ENCODE peak calls at places on chromosome 17, in seven cellular contexts. Q is esophagus squamous epithelium, X is heart left ventricle, W is fibroblast of the aortic adventitia, N is prostate gland, J is body of pancreas, V is mesendoderm. Y is an unnamed sample.

GRCh38 chr17:67289174-67289876 is 44.3 kb upstream of the HELZ start:
- DNase-seq in Q (no peak), X (peak), W (peak), N (peak), J (peak), V (no peak), Y (peak)

GRCh38 chr17:81831563-81831956 is 1.5 kb downstream of the MCRIP1 start:
- DNase-seq in Q (no peak), X (no peak), W (no peak), N (no peak), J (no peak), V (no peak), Y (no peak)

GRCh38 chr17:4742629-4743028 is 2.9 kb upstream of the CXCL16 start:
- DNase-seq in Q (no peak), X (no peak), W (peak), N (peak), J (no peak), V (no peak), Y (no peak)

GRCh38 chr17:68684860-68685493 is 83.8 kb upstream of the FAM20A start:
- DNase-seq in Q (no peak), X (no peak), W (peak), N (no peak), J (no peak), V (no peak), Y (no peak)

GRCh38 chr17:73750975-73751374 is 106.7 kb upstream of the SDK2 start:
- DNase-seq in Q (no peak), X (no peak), W (no peak), N (no peak), J (peak), V (peak), Y (no peak)

GRCh38 chr17:50540485-50541401 is 6.2 kb upstream of the SPATA20 start:
- DNase-seq in Q (no peak), X (no peak), W (no peak), N (no peak), J (no peak), V (no peak), Y (no peak)

GRCh38 chr17:31296156-31296555 is 883 bp downstream of the OMG start:
- DNase-seq in Q (no peak), X (no peak), W (no peak), N (no peak), J (no peak), V (no peak), Y (no peak)

GRCh38 chr17:36869856-36870617 is 67.2 kb upstream of the LHX1 start:
- DNase-seq in Q (no peak), X (no peak), W (peak), N (no peak), J (no peak), V (peak), Y (no peak)

GRCh38 chr17:61728297-61728836 is 135.0 kb downstream of the BRIP1 start:
- DNase-seq in Q (no peak), X (no peak), W (no peak), N (no peak), J (no peak), V (no peak), Y (no peak)

GRCh38 chr17:10149573-10150399 is 48.6 kb downstream of the GAS7 start:
- DNase-seq in Q (no peak), X (no peak), W (peak), N (no peak), J (no peak), V (peak), Y (peak)

GRCh38 chr17:70394430-70394829 is 225.1 kb downstream of the KCNJ2 start:
- DNase-seq in Q (no peak), X (no peak), W (no peak), N (no peak), J (no peak), V (no peak), Y (no peak)

GRCh38 chr17:79695293-79696158 is 35.2 kb upstream of the ENPP7 start:
- DNase-seq in Q (no peak), X (peak), W (peak), N (peak), J (no peak), V (no peak), Y (no peak)

GRCh38 chr17:44940321-44940720 is 7.3 kb downstream of the KIF18B start:
- DNase-seq in Q (no peak), X (no peak), W (peak), N (no peak), J (no peak), V (peak), Y (no peak)

GRCh38 chr17:17026163-17026562 is 16.1 kb upstream of the MPRIP start:
- DNase-seq in Q (no peak), X (no peak), W (no peak), N (no peak), J (no peak), V (no peak), Y (no peak)

GRCh38 chr17:19342611-19343255 is 19.8 kb downstream of the B9D1 start:
- DNase-seq in Q (no peak), X (no peak), W (no peak), N (no peak), J (no peak), V (no peak), Y (no peak)

DNA sequence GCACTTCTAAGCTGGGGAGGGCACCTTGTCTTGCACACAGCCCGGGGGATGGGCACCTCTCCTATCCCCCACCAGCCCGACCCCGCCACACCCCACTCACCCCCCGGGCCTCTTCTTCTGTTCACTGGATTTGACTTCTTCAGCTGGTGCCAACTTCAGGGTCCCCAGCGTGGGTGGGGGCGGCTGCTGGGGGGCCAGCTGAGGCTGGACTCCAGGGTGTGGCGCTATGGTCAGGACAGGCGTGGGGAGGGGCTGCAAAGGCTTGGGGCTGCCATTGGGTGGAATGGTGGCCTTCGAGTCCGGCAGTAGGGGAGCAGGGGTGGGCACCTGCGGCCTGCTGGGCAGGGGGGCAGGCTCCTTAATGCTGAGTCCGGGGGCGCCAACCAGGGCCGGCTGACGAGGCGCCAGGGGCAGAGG is 6.1 kb downstream of the MNT start:
- DNase-seq in Q (no peak), X (no peak), W (no peak), N (no peak), J (no peak), V (no peak), Y (no peak)
- H3K4me3 ChIP-seq in Q (peak), X (no peak), W (no peak), N (no peak), J (no peak), V (no peak), Y (no peak)

GRCh38 chr17:3534881-3535252 is 22.7 kb downstream of the TRPV3 start:
- DNase-seq in Q (no peak), X (no peak), W (peak), N (no peak), J (no peak), V (peak), Y (peak)
- H3K4me3 ChIP-seq in Q (no peak), X (no peak), W (peak), N (no peak), J (no peak), V (no peak), Y (no peak)

GRCh38 chr17:40480501-40481003 is 20.9 kb downstream of the TNS4 start:
- DNase-seq in Q (no peak), X (no peak), W (peak), N (no peak), J (no peak), V (peak), Y (no peak)
- H3K4me3 ChIP-seq in Q (no peak), X (no peak), W (no peak), N (no peak), J (no peak), V (no peak), Y (no peak)

DNA sequence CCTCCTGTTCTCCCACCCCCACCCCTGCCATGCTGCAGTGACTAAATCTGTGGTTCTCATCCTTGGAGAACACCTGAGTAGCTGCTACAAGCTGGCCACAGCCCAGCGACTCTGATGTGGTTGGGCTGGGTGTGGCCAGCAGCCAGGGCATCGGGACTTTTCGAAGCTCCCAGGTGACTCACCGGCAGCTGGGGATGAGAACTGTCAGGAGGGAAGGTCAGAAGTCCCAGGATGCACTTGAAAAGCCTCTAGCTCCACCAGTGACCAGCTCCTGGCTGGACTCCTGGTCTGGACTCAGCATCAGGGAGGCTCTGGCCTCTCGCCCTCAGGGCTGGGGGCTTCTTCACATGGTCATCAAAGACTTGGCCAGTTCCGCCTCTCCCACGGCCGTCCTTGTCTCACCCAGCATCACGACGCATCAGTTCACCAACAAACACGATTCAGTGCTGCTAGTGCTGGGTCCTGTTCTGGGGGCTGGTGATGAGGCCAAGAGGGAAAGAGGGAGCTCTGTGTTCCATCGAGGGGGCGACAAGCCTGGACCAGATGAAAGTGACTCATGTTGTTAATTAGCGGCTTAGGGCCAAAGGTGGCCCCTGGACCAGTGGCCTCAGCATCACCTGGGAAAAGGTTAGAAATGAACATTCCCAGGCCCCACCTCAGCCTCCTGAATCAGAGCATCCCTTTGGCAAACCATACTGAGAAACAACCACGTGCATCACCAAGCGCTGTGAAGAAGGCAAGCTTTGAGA is 3.9 kb upstream of the C17orf99 start:
- DNase-seq in Q (no peak), X (no peak), W (peak), N (peak), J (peak), V (peak), Y (no peak)
- H3K4me3 ChIP-seq in Q (no peak), X (no peak), W (no peak), N (no peak), J (no peak), V (no peak), Y (no peak)

GRCh38 chr17:40065041-40065770 is 2.4 kb downstream of the THRA start:
- DNase-seq in Q (no peak), X (no peak), W (peak), N (no peak), J (no peak), V (no peak), Y (no peak)
- H3K4me3 ChIP-seq in Q (peak), X (peak), W (peak), N (peak), J (no peak), V (no peak), Y (peak)

DNA sequence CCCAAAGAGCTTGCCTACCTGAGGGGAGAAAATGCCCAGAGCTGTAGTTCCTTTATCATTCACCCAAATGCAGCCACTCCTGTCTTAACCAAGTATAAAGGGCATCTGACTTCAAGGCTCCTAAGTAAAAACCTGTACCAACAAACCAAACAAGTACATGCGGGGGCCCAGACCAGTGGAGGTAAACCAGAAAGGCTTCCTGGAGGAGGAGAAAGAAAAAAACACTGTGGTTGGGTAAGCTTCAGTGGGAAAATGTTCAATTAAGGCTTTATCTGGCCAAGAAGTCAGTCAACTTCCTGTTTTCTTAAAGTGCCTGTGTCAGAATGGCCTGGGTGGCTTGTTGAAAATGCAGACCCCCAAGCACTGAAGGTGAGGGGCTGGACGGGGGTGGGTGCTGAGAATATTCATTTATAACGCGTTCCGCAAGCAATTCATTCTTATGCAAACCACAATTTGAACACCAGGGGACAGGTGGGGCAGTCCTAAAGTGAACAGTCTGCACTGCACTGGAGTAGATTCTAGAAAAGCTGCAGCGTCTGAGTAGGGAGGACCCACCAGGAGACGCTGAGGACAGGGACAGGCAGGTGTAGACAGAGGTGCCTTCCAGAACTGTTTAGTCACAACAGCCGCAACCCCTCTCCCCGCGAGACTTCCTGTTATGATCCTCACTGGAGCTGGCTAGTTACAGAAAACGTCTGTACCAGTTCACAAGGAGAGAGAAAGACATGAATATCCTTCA is 467.1 kb downstream of the SOX9 start:
- DNase-seq in Q (no peak), X (no peak), W (no peak), N (no peak), J (no peak), V (no peak), Y (no peak)
- H3K4me3 ChIP-seq in Q (peak), X (no peak), W (no peak), N (no peak), J (no peak), V (no peak), Y (no peak)

Y was measured in tibial nerve.